ENCODE peak calls at places on chromosome 18, in ten cellular contexts. G is activated CD8-positive, alpha-beta memory T cell treated with anti-CD3 and anti-CD28 coated beads for 1 hour; W is astrocyte of the spinal cord; R is HFFc6; D is germinal center; M is amygdala; B is stimulated activated CD8-positive, alpha-beta memory T cell treated with anti-CD3 and anti-CD28 coated beads, Interleukin-15, amount 100 ng/mL, for 48 hours; X is breast epithelium; H is brain microvascular endothelial cell; T is heart left ventricle. N is an unnamed sample.
A peak's percentile ranks its signal among the peaks of the same experiment; 100 is the strongest.

GRCh38 chr18:74654637-74655036 is 57.0 kb downstream of the ZNF407 start:
- DNase-seq in M (no peak), H (no peak), T (no peak), R (peak; percentile 33), X (no peak), G (no peak), W (peak; percentile 56), B (no peak), D (no peak), N (peak; percentile 40)

GRCh38 chr18:32674491-32674890 is 98.3 kb downstream of the KLHL14 start:
- DNase-seq in X (no peak), H (no peak), W (no peak), M (no peak), D (no peak), T (no peak), G (no peak), R (no peak), B (no peak), N (peak; percentile 55)

GRCh38 chr18:21686282-21687105 is 18.1 kb downstream of the ABHD3 start:
- DNase-seq in T (no peak), D (no peak), B (no peak), G (no peak), X (no peak), H (peak; percentile 14), R (no peak), W (no peak), M (no peak), N (no peak)

GRCh38 chr18:72762505-72763122 is 105.2 kb downstream of the NETO1 start:
- DNase-seq in G (no peak), B (no peak), W (peak; percentile 81), H (peak; percentile 13), T (no peak), R (peak; percentile 64), D (peak; percentile 6), M (no peak), X (no peak), N (peak; percentile 58)

GRCh38 chr18:57585846-57586242 is 658 bp downstream of the FECH start:
- DNase-seq in T (no peak), H (no peak), W (peak; percentile 1), M (no peak), R (no peak), B (no peak), G (no peak), D (no peak), X (no peak), N (no peak)

GRCh38 chr18:43664487-43665008 is 387.3 kb upstream of the SYT4 start:
- DNase-seq in B (no peak), M (no peak), W (peak; percentile 25), H (no peak), D (no peak), G (no peak), X (no peak), R (no peak), T (no peak), N (peak; percentile 8)

GRCh38 chr18:76466410-76466991 is 28.5 kb downstream of the ZNF516 start:
- DNase-seq in W (no peak), M (no peak), X (no peak), H (no peak), T (no peak), R (no peak), G (no peak), D (no peak), B (no peak), N (no peak)

GRCh38 chr18:67218556-67218955 is 298.0 kb downstream of the DSEL start:
- DNase-seq in X (no peak), T (no peak), G (no peak), R (no peak), B (no peak), W (no peak), H (no peak), D (no peak), M (no peak), N (no peak)

GRCh38 chr18:24814521-24814920 is 354.1 kb downstream of the HRH4 start:
- DNase-seq in W (no peak), B (no peak), G (no peak), X (no peak), R (no peak), T (no peak), M (no peak), D (no peak), H (no peak), N (no peak)

GRCh38 chr18:10745232-10745631 is 219.4 kb downstream of the NAPG start:
- DNase-seq in X (no peak), D (no peak), H (no peak), W (no peak), M (no peak), T (no peak), B (no peak), G (no peak), R (no peak), N (no peak)